ENCODE peak calls at places on chromosomes 4 and X, in ten cellular contexts. F is K562, L is HCT116, U is SK-N-SH, K is HepG2, E is GM12878, J is spleen, S is breast epithelium, M is stomach, I is GM23338. D is an unnamed sample.

GRCh38 chrX:8179653-8180052 is 8.6 kb upstream of the VCX2 start:
- DNase-seq in E (no peak), L (no peak), J (no peak), K (no peak), U (peak), S (no peak), F (no peak), M (no peak), I (no peak), D (no peak)

GRCh38 chr4:60805500-60806313 is 394.4 kb upstream of the ADGRL3 start:
- DNase-seq in U (peak), I (peak), K (peak), E (no peak), L (no peak), M (no peak), S (no peak), J (no peak), F (peak), D (no peak)

GRCh38 chr4:40363382-40363920 is 28.3 kb downstream of the CHRNA9 start:
- DNase-seq in S (peak), J (no peak), K (no peak), I (no peak), L (no peak), F (no peak), M (peak), E (no peak), U (no peak), D (no peak)

GRCh38 chr4:47914926-47915237 is 499 bp upstream of the NFXL1 start:
- DNase-seq in L (no peak), I (no peak), U (no peak), M (no peak), J (no peak), E (no peak), F (no peak), K (no peak), S (no peak), D (no peak)

GRCh38 chr4:32985256-32985655 is 2265.1 kb downstream of the PCDH7 start:
- DNase-seq in U (no peak), E (no peak), K (no peak), S (no peak), M (no peak), L (no peak), F (no peak), J (no peak), I (no peak), D (no peak)

GRCh38 chr4:40254961-40255721 is 58.3 kb downstream of the RHOH start:
- DNase-seq in E (no peak), S (no peak), J (no peak), F (no peak), I (no peak), M (no peak), K (peak), U (no peak), L (peak), D (no peak)

GRCh38 chr4:99844048-99844447 is 27.4 kb downstream of the DAPP1 start:
- DNase-seq in E (no peak), S (no peak), M (no peak), L (no peak), I (no peak), U (no peak), F (peak), J (no peak), K (no peak), D (no peak)

GRCh38 chrX:16610121-16610565 is 39.8 kb upstream of the S100G start:
- DNase-seq in L (no peak), F (no peak), U (no peak), I (no peak), S (no peak), J (no peak), M (no peak), E (no peak), K (no peak), D (no peak)

GRCh38 chr4:172982151-172982590 is 186.4 kb upstream of the GALNT7 start:
- DNase-seq in M (peak), I (no peak), E (peak), J (no peak), S (no peak), K (no peak), L (peak), F (no peak), U (no peak), D (no peak)

GRCh38 chr4:145773581-145774234 is 93.8 kb downstream of the C4orf51 start:
- DNase-seq in K (no peak), E (peak), U (no peak), I (no peak), S (no peak), J (no peak), F (no peak), L (no peak), M (no peak), D (no peak)

GRCh38 chrX:119228506-119229290 is 7.4 kb upstream of the PGRMC1 start:
- DNase-seq in M (no peak), K (no peak), S (no peak), F (no peak), I (no peak), L (no peak), E (no peak), U (no peak), J (no peak), D (no peak)

GRCh38 chr4:6513678-6514077 is 41.3 kb upstream of the PPP2R2C start:
- DNase-seq in F (no peak), M (no peak), S (no peak), I (no peak), J (no peak), E (no peak), K (no peak), L (no peak), U (no peak), D (no peak)

GRCh38 chr4:152187693-152188092 is 348.2 kb downstream of the FBXW7 start:
- DNase-seq in J (no peak), M (no peak), I (no peak), U (no peak), F (no peak), E (no peak), K (no peak), S (no peak), L (no peak), D (no peak)

GRCh38 chr4:168521736-168522135 is 24.9 kb downstream of the PALLD start:
- DNase-seq in J (no peak), K (no peak), L (no peak), M (no peak), U (no peak), S (no peak), E (no peak), I (no peak), F (no peak), D (no peak)

GRCh38 chrX:94365736-94366135 is 691.7 kb downstream of the FAM133A start:
- DNase-seq in L (no peak), U (no peak), I (peak), J (no peak), F (no peak), M (no peak), E (no peak), S (no peak), K (no peak), D (no peak)

GRCh38 chr4:165517216-165517615 is 138.4 kb downstream of the CPE start:
- DNase-seq in I (no peak), L (no peak), F (no peak), E (no peak), K (no peak), U (no peak), M (no peak), S (no peak), J (no peak), D (no peak)

GRCh38 chr4:68162196-68162595 is 32.5 kb upstream of the TMPRSS11F start:
- DNase-seq in L (no peak), M (no peak), S (no peak), E (no peak), K (no peak), I (no peak), U (no peak), J (no peak), F (no peak), D (no peak)

GRCh38 chr4:180635276-180635675 is 1607.9 kb upstream of the TENM3 start:
- DNase-seq in S (no peak), J (no peak), F (no peak), I (no peak), M (no peak), U (no peak), E (no peak), K (no peak), L (no peak), D (no peak)

GRCh38 chr4:64251779-64252178 is 157.5 kb downstream of the TECRL start:
- DNase-seq in F (no peak), J (no peak), I (no peak), M (no peak), U (no peak), L (no peak), K (no peak), E (no peak), S (no peak), D (no peak)

GRCh38 chr4:65698631-65699030 is 28.3 kb upstream of the EPHA5 start:
- DNase-seq in M (no peak), L (no peak), U (no peak), F (no peak), S (no peak), J (no peak), I (no peak), E (no peak), K (no peak), D (no peak)

GRCh38 chr4:138037716-138038115 is 204.4 kb downstream of the SLC7A11 start:
- DNase-seq in E (no peak), I (peak), S (no peak), M (no peak), F (no peak), J (no peak), U (no peak), L (no peak), K (no peak), D (no peak)

GRCh38 chrX:24266996-24267395 is 46.9 kb downstream of the SUPT20HL2 start:
- DNase-seq in I (no peak), E (no peak), K (no peak), M (no peak), S (no peak), L (no peak), U (no peak), F (no peak), J (no peak), D (no peak)

GRCh38 chr4:46856347-46856746 is 52.7 kb downstream of the COX7B2 start:
- DNase-seq in S (no peak), J (no peak), F (no peak), E (no peak), I (no peak), U (no peak), K (no peak), M (no peak), L (no peak), D (no peak)

GRCh38 chr4:160835789-160836188 is 1328.0 kb downstream of the FSTL5 start:
- DNase-seq in M (no peak), L (peak), I (peak), K (no peak), F (no peak), J (no peak), E (no peak), S (no peak), U (no peak), D (no peak)

GRCh38 chr4:107044170-107044569 is 8.1 kb upstream of the DKK2 start:
- DNase-seq in L (peak), I (peak), F (no peak), J (no peak), K (no peak), U (no peak), S (no peak), E (no peak), M (no peak), D (no peak)

GRCh38 chr4:169957785-169958184 is 68.4 kb downstream of the MFAP3L start:
- DNase-seq in E (no peak), M (no peak), L (no peak), U (no peak), J (no peak), F (no peak), S (no peak), K (no peak), I (no peak), D (no peak)

GRCh38 chrX:11531226-11531625 is 134.5 kb downstream of the ARHGAP6 start:
- DNase-seq in U (no peak), I (no peak), K (no peak), S (no peak), E (no peak), J (no peak), F (peak), L (no peak), M (no peak), D (no peak)

GRCh38 chr4:55730143-55730931 is 89.3 kb upstream of the EXOC1L start:
- DNase-seq in J (no peak), U (no peak), K (no peak), E (no peak), S (no peak), F (peak), I (no peak), L (no peak), M (no peak), D (no peak)

GRCh38 chr4:133320576-133321170 is 171.6 kb downstream of the PCDH10 start:
- DNase-seq in I (peak), S (no peak), J (no peak), L (peak), E (no peak), F (peak), M (no peak), K (peak), U (peak), D (no peak)

GRCh38 chrX:132692526-132692925 is 203.7 kb upstream of the MBNL3 start:
- DNase-seq in U (no peak), I (no peak), J (no peak), K (no peak), M (no peak), F (no peak), E (no peak), L (no peak), S (no peak), D (no peak)

GRCh38 chrX:69386681-69387080 is 117.4 kb upstream of the NALF2 start:
- DNase-seq in I (no peak), U (no peak), E (no peak), K (no peak), L (no peak), M (no peak), S (no peak), J (no peak), F (no peak), D (no peak)

GRCh38 chrX:5113128-5113527 is 1115.5 kb downstream of the NLGN4X start:
- DNase-seq in E (no peak), F (peak), S (no peak), I (peak), J (no peak), K (no peak), U (no peak), M (no peak), L (no peak), D (no peak)

GRCh38 chr4:86582453-86582852 is 11.7 kb upstream of the PTPN13 start:
- DNase-seq in U (peak), E (no peak), F (no peak), M (no peak), L (no peak), S (no peak), I (no peak), K (no peak), J (no peak), D (no peak)

GRCh38 chr4:152479428-152480026 is 56.4 kb downstream of the FBXW7 start:
- DNase-seq in F (no peak), S (no peak), J (no peak), L (no peak), U (no peak), I (no peak), M (no peak), K (no peak), E (no peak), D (no peak)

GRCh38 chr4:156939151-156939550 is 32.4 kb downstream of the PDGFC start:
- DNase-seq in E (no peak), S (no peak), M (no peak), U (no peak), J (no peak), L (no peak), F (no peak), K (no peak), I (no peak), D (no peak)

GRCh38 chrX:136828830-136829229 is 48.1 kb upstream of the ARHGEF6 start:
- DNase-seq in L (no peak), J (no peak), S (no peak), E (no peak), I (no peak), U (no peak), K (no peak), M (no peak), F (no peak), D (no peak)
- H3K27ac ChIP-seq in L (no peak), J (peak), S (no peak), E (no peak), I (no peak), U (no peak), K (no peak), M (no peak), F (no peak), D (no peak)

DNA sequence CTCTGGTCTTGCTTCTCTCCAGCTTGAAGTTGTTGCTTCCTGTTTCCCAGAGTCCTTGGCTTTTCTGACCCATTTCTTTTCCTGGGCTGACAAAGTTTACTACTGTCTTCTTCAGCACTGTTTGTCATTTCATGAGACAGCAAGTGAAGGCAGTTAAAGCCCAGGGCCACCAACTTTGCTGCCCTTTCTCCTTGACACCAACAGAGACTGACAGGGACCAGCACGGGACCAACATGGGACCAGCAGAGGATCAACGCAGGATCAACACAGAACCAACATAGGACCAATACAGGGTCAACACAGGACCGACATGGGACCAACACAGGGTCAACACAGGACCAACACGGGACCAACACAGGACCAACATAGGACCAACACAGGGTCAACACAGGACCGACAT is 34.9 kb downstream of the RNF212 start:
- DNase-seq in J (no peak), M (no peak), I (no peak), S (peak), E (no peak), K (no peak), L (no peak), U (no peak), F (no peak), D (no peak)
- TF ChIP-seq POLR2AphosphoS5 in J (no peak), M (no peak), I (no peak), S (no peak), E (no peak), K (no peak), L (no peak), U (no peak), F (no peak), D (no peak)

DNA sequence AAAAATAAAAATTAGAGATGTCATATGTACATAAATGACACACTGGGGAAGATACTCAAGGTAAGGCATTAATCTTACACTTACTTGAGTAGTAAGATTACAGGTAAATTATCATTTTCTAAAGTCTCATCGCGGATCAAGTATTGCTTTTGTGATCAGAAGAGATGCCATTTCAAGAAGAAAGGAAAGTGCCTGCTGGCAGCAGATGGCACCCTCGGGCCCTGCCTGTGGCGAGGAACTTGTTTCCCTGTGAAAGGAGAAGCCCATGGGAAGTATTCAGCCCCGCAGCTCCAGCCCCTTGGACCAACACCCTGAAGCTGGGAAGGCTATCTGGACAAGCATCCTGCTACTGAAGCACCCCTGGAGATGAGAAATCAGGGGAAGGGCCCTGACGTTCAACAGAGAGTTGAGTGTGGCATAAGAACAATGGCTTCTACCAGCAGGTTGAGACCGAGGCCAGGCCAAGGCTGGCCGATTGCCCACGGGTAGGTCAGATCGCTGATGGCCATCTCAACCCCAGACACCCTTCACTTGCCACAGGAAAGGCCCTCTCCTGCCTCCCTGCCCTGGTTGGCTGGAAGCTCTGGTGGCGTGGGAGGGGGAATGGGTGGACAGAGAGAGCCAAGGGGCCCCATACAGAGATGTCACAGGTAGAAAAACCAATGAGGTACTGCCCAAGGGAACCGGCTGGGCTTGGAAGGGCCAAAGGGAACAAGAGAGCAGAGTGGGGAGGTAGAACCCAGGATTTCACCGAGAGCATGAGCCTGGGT is 18.8 kb upstream of the MXD4 start:
- DNase-seq in K (no peak), S (no peak), L (no peak), F (no peak), M (peak), J (peak), I (no peak), U (no peak), E (no peak), D (no peak)
- H3K27ac ChIP-seq in K (no peak), S (peak), L (no peak), F (no peak), M (peak), J (peak), I (no peak), U (no peak), E (no peak), D (no peak)

GRCh38 chr4:185395956-185396723 is 416 bp upstream of the LRP2BP start:
- DNase-seq in I (peak), L (peak), J (peak), S (peak), M (peak), U (peak), E (peak), K (peak), F (peak), D (peak)

GRCh38 chr4:185396724-185397402 is at the start of gene ANKRD37:
- DNase-seq in F (no peak), L (no peak), J (peak), K (peak), E (no peak), U (peak), M (peak), S (peak), I (peak), D (no peak)

GRCh38 chr4:185398618-185399017 is 2.0 kb downstream of the ANKRD37 start:
- DNase-seq in M (no peak), F (no peak), S (no peak), E (no peak), I (no peak), L (no peak), J (no peak), K (no peak), U (no peak), D (no peak)

GRCh38 chr4:185394568-185395254 is 1.0 kb downstream of the LRP2BP start:
- DNase-seq in E (no peak), M (no peak), S (no peak), L (no peak), K (no peak), F (peak), J (no peak), I (no peak), U (no peak), D (no peak)

DNA sequence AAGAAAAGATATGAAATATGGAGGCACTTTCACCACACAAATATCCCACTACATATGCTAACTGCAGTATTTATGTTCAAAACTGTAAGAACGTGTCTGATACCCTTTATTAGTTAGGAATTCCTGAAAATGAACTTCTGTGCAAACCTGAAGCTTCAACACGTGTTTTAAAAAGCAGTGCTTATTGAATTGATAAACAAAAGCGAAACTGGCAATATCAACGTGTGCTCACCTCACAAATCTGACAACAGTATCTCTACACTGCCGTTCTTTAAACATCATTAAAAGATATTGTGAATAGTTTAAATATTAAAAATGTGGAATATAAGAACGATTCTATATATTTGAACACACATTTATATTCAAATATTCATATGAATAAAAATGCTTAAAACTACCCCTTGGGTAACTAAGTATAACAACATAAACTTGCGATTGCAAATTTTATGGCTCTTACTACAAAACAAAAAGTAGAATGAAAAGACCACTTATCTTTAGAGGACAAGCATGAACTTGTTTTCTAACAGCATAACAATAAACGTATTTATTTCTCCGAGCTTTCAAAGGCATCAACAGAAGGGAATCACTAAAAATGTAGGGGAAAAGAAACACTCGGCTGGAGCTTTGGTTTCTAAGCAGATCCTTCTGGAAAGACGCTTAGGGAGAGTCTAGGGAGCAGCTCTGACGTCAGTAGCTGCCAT is at the start of gene LRP2BP:
- DNase-seq in L (no peak), K (peak), S (no peak), M (no peak), I (no peak), F (no peak), U (no peak), J (no peak), E (peak), D (no peak)
- TF ChIP-seq POLR2AphosphoS5 in L (no peak), K (no peak), S (no peak), M (no peak), I (no peak), F (no peak), U (peak), J (no peak), E (no peak), D (no peak)

GRCh38 chr4:22430626-22431025 is 85.2 kb downstream of the ADGRA3 start:
- DNase-seq in I (no peak), M (no peak), E (no peak), K (no peak), F (no peak), S (no peak), J (no peak), U (no peak), L (no peak), D (no peak)

GRCh38 chr4:22428441-22428840 is 87.4 kb downstream of the ADGRA3 start:
- DNase-seq in K (no peak), I (no peak), M (no peak), U (no peak), J (no peak), L (no peak), E (no peak), F (no peak), S (no peak), D (no peak)

GRCh38 chr4:22427676-22428075 is 88.2 kb downstream of the ADGRA3 start:
- DNase-seq in F (no peak), K (no peak), M (no peak), L (no peak), I (no peak), S (no peak), E (no peak), J (no peak), U (no peak), D (no peak)
- H3K27ac ChIP-seq in F (no peak), K (no peak), M (no peak), L (no peak), I (no peak), S (no peak), E (no peak), J (no peak), U (no peak), D (no peak)